ENCODE peak calls at places on chromosomes 11 and 22, in seven cellular contexts. T is mammary epithelial cell, J is fibroblast of lung, Z is bronchial epithelial cell, P is GM12865, C is left lung, Y is lung. M is an unnamed sample.
A peak's percentile ranks its signal among the peaks of the same experiment; 100 is the strongest.

GRCh38 chr22:32309585-32310251 is 47.9 kb upstream of the RFPL3 start:
- DNase-seq in P (no peak), Y (no peak), C (no peak), J (no peak), T (no peak), Z (no peak), M (no peak)

GRCh38 chr11:2300290-2300935 is 1.3 kb downstream of the C11orf21 start:
- DNase-seq in P (no peak), Y (peak; percentile 28), J (no peak), C (no peak), Z (no peak), T (no peak), M (no peak)

GRCh38 chr11:34379081-34379480 is 21.3 kb upstream of the ABTB2 start:
- DNase-seq in T (peak; percentile 75), J (peak; percentile 31), C (no peak), Y (no peak), Z (peak; percentile 63), P (no peak), M (no peak)

GRCh38 chr11:122882189-122882808 is at the start of gene JHY:
- DNase-seq in J (no peak), Y (no peak), Z (no peak), P (no peak), C (no peak), T (no peak), M (no peak)

GRCh38 chr11:363948-364761 is 5.1 kb upstream of the B4GALNT4 start:
- DNase-seq in P (peak; percentile 72), J (no peak), T (peak; percentile 83), Y (peak; percentile 54), C (no peak), Z (peak; percentile 77), M (no peak)

GRCh38 chr11:77191823-77192495 is 63.9 kb downstream of the MYO7A start:
- DNase-seq in C (peak; percentile 80), T (peak; percentile 93), J (peak; percentile 26), Y (peak; percentile 77), P (peak; percentile 79), Z (peak; percentile 86), M (no peak)

GRCh38 chr11:60899021-60899936 is 7.1 kb downstream of the PRPF19 start:
- DNase-seq in Y (no peak), P (peak; percentile 54), J (peak; percentile 76), C (no peak), Z (peak; percentile 58), T (peak; percentile 51), M (no peak)

GRCh38 chr11:6862961-6863360 is at the start of gene OR10A2:
- DNase-seq in C (no peak), J (no peak), P (no peak), T (peak; percentile 8), Z (peak; percentile 10), Y (no peak), M (no peak)

GRCh38 chr11:456533-456932 is 6.5 kb downstream of the PTDSS2 start:
- DNase-seq in J (no peak), P (peak; percentile 81), Z (no peak), Y (no peak), C (no peak), T (no peak), M (no peak)

GRCh38 chr11:19370100-19370861 is 129.5 kb upstream of the E2F8 start:
- DNase-seq in C (no peak), T (peak; percentile 62), J (peak; percentile 67), P (no peak), Z (peak; percentile 83), Y (peak; percentile 36), M (no peak)

GRCh38 chr11:77467233-77467632 is 6.7 kb downstream of the PAK1 start:
- DNase-seq in J (no peak), T (no peak), Z (peak; percentile 79), C (no peak), Y (no peak), P (no peak), M (no peak)

DNA sequence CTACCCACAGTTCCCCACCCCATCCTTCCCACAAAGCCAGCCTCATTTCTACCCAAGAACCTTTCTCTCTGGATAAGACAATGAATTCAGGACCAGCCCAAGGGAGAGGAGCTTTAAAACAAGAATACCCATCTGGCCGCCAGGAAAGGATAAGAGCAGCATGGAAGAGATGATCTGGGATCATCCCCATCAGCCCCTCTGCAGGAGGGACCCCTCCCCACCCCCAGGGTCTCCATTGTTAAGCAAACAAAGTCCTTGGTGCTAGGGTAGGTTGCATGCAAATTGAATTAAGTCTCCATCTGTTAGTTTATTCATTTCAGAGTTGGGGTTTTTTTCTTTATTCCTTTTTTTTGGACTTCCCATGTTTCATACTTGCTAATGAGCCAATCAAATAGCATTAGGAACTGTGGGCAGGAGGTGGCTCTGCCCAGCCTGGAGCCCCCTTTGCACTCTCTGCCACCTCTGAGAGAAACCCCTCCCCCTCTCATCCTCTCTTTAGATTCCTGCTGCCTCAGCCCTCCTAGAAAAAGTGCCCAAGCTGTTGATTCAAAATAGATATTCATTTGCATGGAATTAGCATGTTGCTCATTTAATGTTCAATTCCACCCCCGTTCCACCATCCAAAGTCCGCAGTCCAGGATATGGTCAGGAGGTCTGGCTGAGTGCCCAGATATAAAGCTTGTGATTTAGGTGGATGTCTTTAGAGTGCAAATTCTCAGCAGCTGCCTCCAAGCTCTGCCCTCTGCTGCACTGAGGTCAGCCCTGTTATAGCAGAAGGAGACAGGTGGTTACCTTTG is 138.5 kb upstream of the NCAM1 start:
- DNase-seq in J (no peak), Z (no peak), Y (no peak), P (no peak), T (no peak), C (no peak), M (no peak)
- H3K4me3 ChIP-seq in J (no peak overlapping the region), Z (no peak overlapping the region), Y (no peak overlapping the region), P (no peak overlapping the region), T (no peak overlapping the region), C (no peak overlapping the region), M (no peak overlapping the region)

DNA sequence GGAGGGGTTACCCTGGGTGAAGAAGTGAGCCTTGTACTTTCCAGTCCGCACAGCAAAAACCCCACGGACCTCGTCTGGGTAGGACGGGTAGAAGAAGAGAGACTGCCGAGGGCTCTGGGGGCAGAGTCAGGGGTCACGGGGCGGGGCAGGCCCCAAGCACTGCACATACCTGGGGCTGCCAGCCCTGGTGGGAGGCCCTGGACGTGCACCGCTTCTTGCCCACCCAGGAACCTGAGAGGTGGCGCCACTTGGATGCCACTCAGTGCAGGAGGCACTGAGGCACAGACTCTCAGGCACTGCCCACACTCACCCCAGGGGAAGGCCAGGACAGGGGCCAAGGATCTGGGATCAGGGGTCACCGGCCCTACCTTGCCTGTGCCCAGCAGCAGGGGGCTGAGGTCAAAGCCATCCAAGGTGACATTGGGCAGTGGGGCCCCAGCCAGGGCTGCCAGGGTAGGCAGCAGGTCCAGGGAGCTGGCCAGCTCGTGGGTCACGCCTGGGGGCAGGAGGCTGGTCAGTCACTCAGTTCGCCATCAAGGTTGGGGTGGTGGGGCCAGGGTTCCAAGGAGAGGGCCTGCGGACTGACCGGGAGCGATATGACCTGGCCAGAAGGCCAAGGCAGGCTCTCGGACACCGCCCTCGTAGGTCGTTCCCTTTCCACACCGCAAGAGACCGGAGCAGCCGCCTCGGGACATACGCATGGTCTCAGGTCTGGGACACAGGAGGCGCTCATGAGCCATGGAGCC is 2.2 kb downstream of the ARSA start:
- DNase-seq in P (no peak), Z (no peak), Y (no peak), J (no peak), C (no peak), T (no peak), M (no peak)
- TF ChIP-seq CTCF in P (no peak), Z (peak; percentile 8), Y (no peak), J (peak; percentile 4), C (no peak), T (peak; percentile 11), M (no peak)

DNA sequence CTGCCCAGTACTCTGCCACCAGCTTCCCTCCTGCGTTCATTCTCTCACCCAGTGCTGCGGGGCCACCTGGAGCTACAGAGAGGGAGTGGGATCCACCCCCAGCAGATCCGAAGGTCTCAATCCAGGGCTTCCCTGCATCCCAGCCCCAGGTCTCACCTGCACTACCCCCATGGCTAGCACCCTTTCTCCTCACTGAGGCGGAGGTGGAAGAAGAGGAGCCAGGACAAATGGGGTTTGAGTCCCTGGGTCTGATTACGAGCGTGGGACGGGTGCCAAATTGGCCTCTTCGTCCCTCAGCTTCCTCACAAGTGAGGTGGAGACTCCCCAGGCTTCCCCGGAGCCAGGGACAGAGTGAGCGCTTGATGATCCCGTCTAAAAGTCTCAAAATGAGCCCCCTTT is 64.2 kb downstream of the NFAM1 start:
- DNase-seq in Z (no peak), C (no peak), T (no peak), Y (no peak), J (no peak), P (no peak), M (no peak)
- H3K4me3 ChIP-seq in Z (peak overlapping the region; percentile 39), C (peak overlapping the region; percentile 64), T (peak overlapping the region; percentile 53), Y (no peak overlapping the region), J (no peak overlapping the region), P (no peak overlapping the region), M (no peak overlapping the region)

DNA sequence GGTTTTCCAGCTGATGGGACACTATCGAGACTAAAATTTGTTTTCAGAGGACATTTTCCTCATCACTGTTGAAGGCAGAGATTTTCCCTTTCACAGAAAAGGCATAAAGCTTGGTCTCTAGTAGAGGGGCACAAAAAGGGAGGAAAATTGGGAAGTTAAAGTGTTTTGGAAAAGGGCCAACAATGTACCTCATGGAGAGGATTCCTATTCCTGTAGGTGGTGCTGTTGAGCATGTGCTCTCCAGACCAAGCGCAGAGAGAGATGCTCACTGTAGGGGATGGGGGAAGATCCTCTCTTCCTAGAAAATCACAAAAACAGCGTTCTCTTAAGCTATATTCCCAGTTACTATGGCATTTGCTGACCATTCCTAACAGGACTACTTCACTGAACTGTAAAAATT is 44.9 kb downstream of the OR4C46 start:
- DNase-seq in T (no peak), J (no peak), Y (no peak), C (no peak), Z (no peak), P (no peak), M (no peak)
- TF ChIP-seq CTCF in T (no peak), J (no peak), Y (no peak), C (no peak), Z (no peak), P (no peak), M (peak; percentile 3)

DNA sequence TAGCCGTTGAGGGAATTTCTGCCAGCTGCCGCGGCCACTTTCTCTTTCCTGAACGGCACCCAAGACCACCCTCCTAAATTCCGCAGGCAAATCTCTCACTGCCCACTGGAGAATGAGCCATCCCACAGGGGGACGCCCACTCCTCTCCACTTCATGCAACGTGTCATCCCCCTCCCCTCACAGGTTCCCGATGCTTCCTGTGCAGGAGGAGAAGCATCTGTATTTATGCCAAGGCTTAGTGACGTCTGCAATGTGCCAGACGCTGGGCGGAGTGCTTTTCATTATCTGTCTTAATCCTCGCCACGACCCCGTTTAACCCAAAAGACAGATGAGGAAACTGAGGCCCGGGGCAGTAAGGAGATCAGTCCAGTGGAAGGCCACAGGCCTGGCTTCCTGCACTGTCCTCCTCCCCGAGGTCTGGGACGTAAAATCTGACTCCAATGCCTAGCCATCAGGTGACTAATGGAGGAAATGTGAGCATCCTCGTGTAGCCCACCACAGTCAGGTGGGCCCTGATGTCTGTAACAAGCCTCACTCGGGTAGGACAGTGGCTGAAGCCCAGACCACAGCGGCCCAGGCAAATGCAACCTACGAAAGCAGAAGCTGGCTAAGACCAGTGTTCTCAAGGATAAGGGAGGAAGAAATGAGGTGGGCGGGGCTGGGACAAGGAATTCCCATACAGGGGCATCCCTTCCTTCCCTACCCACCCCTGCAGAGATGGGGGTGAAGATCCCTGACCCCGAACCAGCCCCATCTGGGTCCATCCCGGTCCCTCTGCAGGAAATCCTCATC is 23.1 kb downstream of the MN1 start:
- DNase-seq in C (no peak), Y (no peak), Z (no peak), J (no peak), T (no peak), P (no peak), M (no peak)
- H3K4me3 ChIP-seq in C (no peak overlapping the region), Y (no peak overlapping the region), Z (no peak overlapping the region), J (no peak overlapping the region), T (no peak overlapping the region), P (no peak overlapping the region), M (no peak overlapping the region)